ENCODE peak calls at places on chromosome 2, in eight cellular contexts. O, H, X, E, A, U, P and K are unnamed samples.

GRCh38 chr2:28185881-28186280 is 206.8 kb upstream of the FOSL2 start:
- DNase-seq in O (no peak), H (no peak), X (no peak), E (no peak), A (no peak), U (no peak), P (peak), K (peak)

GRCh38 chr2:118774458-118775133 is 72.9 kb downstream of the EN1 start:
- DNase-seq in O (peak), H (no peak), X (no peak), E (no peak), A (peak), U (peak), P (no peak), K (no peak)

GRCh38 chr2:130342020-130342532 is 621 bp upstream of the IMP4 start:
- DNase-seq in O (peak), H (peak), X (peak), E (peak), A (peak), U (peak), P (peak), K (no peak)

GRCh38 chr2:96888082-96889011 is 18.5 kb upstream of the SEMA4C start:
- DNase-seq in O (no peak), H (no peak), X (no peak), E (no peak), A (peak), U (no peak), P (no peak), K (no peak)

GRCh38 chr2:59353301-59353921 is 1112.3 kb upstream of the FANCL start:
- DNase-seq in O (no peak), H (no peak), X (no peak), E (no peak), A (no peak), U (peak), P (no peak), K (no peak)

GRCh38 chr2:38074775-38075435 is 1.0 kb downstream of the CYP1B1 start:
- DNase-seq in O (no peak), H (no peak), X (no peak), E (no peak), A (peak), U (peak), P (no peak), K (no peak)

GRCh38 chr2:84925336-84925723 is 19.9 kb downstream of the TMSB10 start:
- DNase-seq in O (no peak), H (no peak), X (no peak), E (no peak), A (no peak), U (no peak), P (no peak), K (no peak)

GRCh38 chr2:163878718-163879117 is 142.9 kb upstream of the FIGN start:
- DNase-seq in O (no peak), H (no peak), X (no peak), E (peak), A (no peak), U (peak), P (peak), K (no peak)